ENCODE peak calls at places on chromosomes 6 and 20, in six cellular contexts. One of them, this sample, is unnamed. For H3K4me1 and H3K9me3, the result is how much of the 10 kb centered on the place peaks cover.

GRCh38 chr6:159134701-159135364 is 34.4 kb upstream of the FNDC1 start:
- DNase-seq in fibroblast of lung: peak
- DNase-seq in SK-N-SH: peak
- DNase-seq in colonic mucosa: peak
- DNase-seq in mammary epithelial cell: peak
- DNase-seq in keratinocyte: no peak
- DNase-seq in this sample: peak

GRCh38 chr6:36679043-36679821 is 718 bp downstream of the CDKN1A start:
- DNase-seq in keratinocyte: no peak
- DNase-seq in fibroblast of lung: peak
- DNase-seq in colonic mucosa: peak
- DNase-seq in mammary epithelial cell: peak
- DNase-seq in SK-N-SH: peak
- DNase-seq in this sample: peak

GRCh38 chr6:110098511-110099116 is 80.9 kb downstream of the WASF1 start:
- DNase-seq in keratinocyte: peak
- DNase-seq in mammary epithelial cell: peak
- DNase-seq in SK-N-SH: no peak
- DNase-seq in colonic mucosa: no peak
- DNase-seq in fibroblast of lung: no peak
- DNase-seq in this sample: no peak

GRCh38 chr6:1123406-1123805 is 188.5 kb upstream of the FOXQ1 start:
- DNase-seq in fibroblast of lung: no peak
- DNase-seq in colonic mucosa: no peak
- DNase-seq in mammary epithelial cell: no peak
- DNase-seq in keratinocyte: no peak
- DNase-seq in SK-N-SH: no peak
- DNase-seq in this sample: no peak

GRCh38 chr20:5136096-5136495 is 9.3 kb downstream of the CDS2 start:
- DNase-seq in fibroblast of lung: peak
- DNase-seq in keratinocyte: no peak
- DNase-seq in mammary epithelial cell: no peak
- DNase-seq in colonic mucosa: no peak
- DNase-seq in SK-N-SH: no peak
- DNase-seq in this sample: no peak

GRCh38 chr6:80425089-80425823 is 318.8 kb downstream of the BCKDHB start:
- DNase-seq in SK-N-SH: no peak
- DNase-seq in fibroblast of lung: peak
- DNase-seq in colonic mucosa: no peak
- DNase-seq in mammary epithelial cell: peak
- DNase-seq in keratinocyte: peak
- DNase-seq in this sample: peak

GRCh38 chr20:407097-407952 is 774 bp upstream of the RBCK1 start:
- DNase-seq in keratinocyte: no peak
- DNase-seq in colonic mucosa: peak
- DNase-seq in SK-N-SH: peak
- DNase-seq in mammary epithelial cell: peak
- DNase-seq in fibroblast of lung: peak
- DNase-seq in this sample: peak

GRCh38 chr6:20599302-20600051 is 65.2 kb downstream of the CDKAL1 start:
- DNase-seq in keratinocyte: no peak
- DNase-seq in SK-N-SH: no peak
- DNase-seq in colonic mucosa: no peak
- DNase-seq in mammary epithelial cell: no peak
- DNase-seq in fibroblast of lung: no peak
- DNase-seq in this sample: no peak

GRCh38 chr6:150865406-150866146 is at the start of gene MTHFD1L:
- DNase-seq in SK-N-SH: peak
- DNase-seq in mammary epithelial cell: peak
- DNase-seq in colonic mucosa: peak
- DNase-seq in fibroblast of lung: peak
- DNase-seq in keratinocyte: no peak
- DNase-seq in this sample: peak

GRCh38 chr6:52546192-52546591 is 30.7 kb downstream of the TRAM2 start:
- DNase-seq in SK-N-SH: no peak
- DNase-seq in mammary epithelial cell: no peak
- DNase-seq in colonic mucosa: no peak
- DNase-seq in keratinocyte: no peak
- DNase-seq in fibroblast of lung: no peak
- DNase-seq in this sample: no peak

GRCh38 chr6:2730353-2730752 is 20.4 kb downstream of the MYLK4 start:
- DNase-seq in mammary epithelial cell: no peak
- DNase-seq in SK-N-SH: no peak
- DNase-seq in keratinocyte: no peak
- DNase-seq in colonic mucosa: no peak
- DNase-seq in fibroblast of lung: no peak
- DNase-seq in this sample: no peak

GRCh38 chr6:15642276-15642675 is 20.6 kb downstream of the DTNBP1 start:
- DNase-seq in fibroblast of lung: no peak
- DNase-seq in colonic mucosa: no peak
- DNase-seq in mammary epithelial cell: no peak
- DNase-seq in SK-N-SH: no peak
- DNase-seq in keratinocyte: no peak
- DNase-seq in this sample: no peak

GRCh38 chr6:105215506-105215905 is 35.7 kb upstream of the POPDC3 start:
- DNase-seq in SK-N-SH: no peak
- DNase-seq in keratinocyte: no peak
- DNase-seq in colonic mucosa: no peak
- DNase-seq in mammary epithelial cell: no peak
- DNase-seq in fibroblast of lung: no peak
- DNase-seq in this sample: no peak

GRCh38 chr6:144151010-144151727 is 852 bp downstream of the STX11 start:
- DNase-seq in mammary epithelial cell: peak
- DNase-seq in fibroblast of lung: no peak
- DNase-seq in colonic mucosa: peak
- DNase-seq in keratinocyte: no peak
- DNase-seq in SK-N-SH: no peak
- DNase-seq in this sample: peak

GRCh38 chr6:47512872-47513271 is 35.3 kb downstream of the CD2AP start:
- DNase-seq in mammary epithelial cell: no peak
- DNase-seq in keratinocyte: no peak
- DNase-seq in fibroblast of lung: no peak
- DNase-seq in SK-N-SH: no peak
- DNase-seq in colonic mucosa: no peak
- DNase-seq in this sample: no peak

GRCh38 chr6:7171733-7172132 is 64.0 kb downstream of the RREB1 start:
- DNase-seq in mammary epithelial cell: no peak
- DNase-seq in colonic mucosa: no peak
- DNase-seq in fibroblast of lung: no peak
- DNase-seq in keratinocyte: no peak
- DNase-seq in SK-N-SH: no peak
- DNase-seq in this sample: no peak

GRCh38 chr20:33262658-33263065 is 20.4 kb upstream of the BPIFB1 start:
- DNase-seq in mammary epithelial cell: peak
- DNase-seq in colonic mucosa: no peak
- DNase-seq in keratinocyte: no peak
- DNase-seq in fibroblast of lung: peak
- DNase-seq in SK-N-SH: peak
- DNase-seq in this sample: peak

GRCh38 chr6:46422619-46423018 is 68.6 kb downstream of the RCAN2 start:
- DNase-seq in fibroblast of lung: no peak
- DNase-seq in mammary epithelial cell: no peak
- DNase-seq in keratinocyte: no peak
- DNase-seq in colonic mucosa: no peak
- DNase-seq in SK-N-SH: no peak
- DNase-seq in this sample: no peak

GRCh38 chr6:31122803-31123706 is 2.8 kb upstream of the CDSN start:
- DNase-seq in colonic mucosa: peak
- DNase-seq in mammary epithelial cell: peak
- DNase-seq in fibroblast of lung: peak
- DNase-seq in SK-N-SH: peak
- DNase-seq in keratinocyte: no peak
- DNase-seq in this sample: peak

GRCh38 chr6:41426888-41427641 is 91.7 kb downstream of the NCR2 start:
- DNase-seq in colonic mucosa: no peak
- DNase-seq in keratinocyte: no peak
- DNase-seq in fibroblast of lung: no peak
- DNase-seq in SK-N-SH: no peak
- DNase-seq in mammary epithelial cell: no peak
- DNase-seq in this sample: no peak

GRCh38 chr6:6901205-6901719 is 206.5 kb upstream of the RREB1 start:
- DNase-seq in SK-N-SH: no peak
- DNase-seq in fibroblast of lung: no peak
- DNase-seq in mammary epithelial cell: no peak
- DNase-seq in keratinocyte: no peak
- DNase-seq in colonic mucosa: no peak
- DNase-seq in this sample: no peak

GRCh38 chr20:4699957-4700356 is 21.8 kb upstream of the PRND start:
- DNase-seq in fibroblast of lung: no peak
- DNase-seq in keratinocyte: no peak
- DNase-seq in SK-N-SH: no peak
- DNase-seq in colonic mucosa: no peak
- DNase-seq in mammary epithelial cell: no peak
- DNase-seq in this sample: no peak

GRCh38 chr6:14711056-14711703 is 534.7 kb upstream of the JARID2 start:
- DNase-seq in fibroblast of lung: peak
- DNase-seq in SK-N-SH: peak
- DNase-seq in colonic mucosa: peak
- DNase-seq in keratinocyte: peak
- DNase-seq in mammary epithelial cell: peak
- DNase-seq in this sample: peak

GRCh38 chr6:119758385-119758784 is 408.8 kb upstream of the MAN1A1 start:
- DNase-seq in fibroblast of lung: no peak
- DNase-seq in colonic mucosa: no peak
- DNase-seq in keratinocyte: no peak
- DNase-seq in mammary epithelial cell: no peak
- DNase-seq in SK-N-SH: no peak
- DNase-seq in this sample: no peak

GRCh38 chr6:107819976-107820551 is 4.0 kb downstream of the SCML4 start:
- DNase-seq in mammary epithelial cell: peak
- DNase-seq in SK-N-SH: peak
- DNase-seq in keratinocyte: peak
- DNase-seq in fibroblast of lung: no peak
- DNase-seq in colonic mucosa: no peak
- DNase-seq in this sample: peak

GRCh38 chr6:15023448-15023847 is 222.4 kb upstream of the JARID2 start:
- DNase-seq in colonic mucosa: no peak
- DNase-seq in mammary epithelial cell: peak
- DNase-seq in fibroblast of lung: no peak
- DNase-seq in keratinocyte: no peak
- DNase-seq in SK-N-SH: no peak
- DNase-seq in this sample: no peak

GRCh38 chr20:31608256-31608980 is 3.3 kb downstream of the ID1 start:
- DNase-seq in colonic mucosa: peak
- DNase-seq in mammary epithelial cell: peak
- DNase-seq in SK-N-SH: peak
- DNase-seq in keratinocyte: no peak
- DNase-seq in fibroblast of lung: peak
- DNase-seq in this sample: peak

GRCh38 chr6:168100803-168101095 is 21.7 kb upstream of the FRMD1 start:
- DNase-seq in keratinocyte: no peak
- DNase-seq in fibroblast of lung: no peak
- DNase-seq in mammary epithelial cell: no peak
- DNase-seq in colonic mucosa: no peak
- DNase-seq in SK-N-SH: peak
- DNase-seq in this sample: no peak

GRCh38 chr6:135166515-135166914 is 14.6 kb upstream of the MYB start:
- DNase-seq in colonic mucosa: no peak
- DNase-seq in fibroblast of lung: no peak
- DNase-seq in SK-N-SH: no peak
- DNase-seq in mammary epithelial cell: no peak
- DNase-seq in keratinocyte: no peak
- DNase-seq in this sample: no peak

GRCh38 chr6:39452746-39453145 is 130.2 kb upstream of the KCNK16 start:
- DNase-seq in keratinocyte: no peak
- DNase-seq in colonic mucosa: no peak
- DNase-seq in fibroblast of lung: peak
- DNase-seq in mammary epithelial cell: no peak
- DNase-seq in SK-N-SH: no peak
- DNase-seq in this sample: no peak

GRCh38 chr20:35730583-35731468 is 11.2 kb downstream of the RBM39 start:
- DNase-seq in colonic mucosa: no peak
- DNase-seq in SK-N-SH: no peak
- DNase-seq in keratinocyte: no peak
- DNase-seq in fibroblast of lung: no peak
- DNase-seq in mammary epithelial cell: no peak
- DNase-seq in this sample: no peak
- H3K4me1 ChIP-seq in colonic mucosa: under half
- H3K4me1 ChIP-seq in SK-N-SH: under half
- H3K4me1 ChIP-seq in keratinocyte: under half
- H3K4me1 ChIP-seq in fibroblast of lung: under half
- H3K4me1 ChIP-seq in mammary epithelial cell: under half
- H3K4me1 ChIP-seq in this sample: half or more

GRCh38 chr20:62117362-62117646 is 5.0 kb upstream of the LSM14B start:
- DNase-seq in colonic mucosa: no peak
- DNase-seq in keratinocyte: no peak
- DNase-seq in mammary epithelial cell: no peak
- DNase-seq in SK-N-SH: peak
- DNase-seq in fibroblast of lung: no peak
- DNase-seq in this sample: no peak

GRCh38 chr20:62116558-62117361 is 5.5 kb upstream of the LSM14B start:
- DNase-seq in SK-N-SH: no peak
- DNase-seq in fibroblast of lung: no peak
- DNase-seq in colonic mucosa: no peak
- DNase-seq in keratinocyte: no peak
- DNase-seq in mammary epithelial cell: no peak
- DNase-seq in this sample: no peak

GRCh38 chr20:62117658-62118057 is 4.6 kb upstream of the LSM14B start:
- DNase-seq in colonic mucosa: no peak
- DNase-seq in keratinocyte: no peak
- DNase-seq in SK-N-SH: no peak
- DNase-seq in fibroblast of lung: no peak
- DNase-seq in mammary epithelial cell: no peak
- DNase-seq in this sample: no peak

GRCh38 chr20:62112368-62112767 is 9.9 kb upstream of the LSM14B start:
- DNase-seq in keratinocyte: no peak
- DNase-seq in fibroblast of lung: no peak
- DNase-seq in SK-N-SH: no peak
- DNase-seq in mammary epithelial cell: no peak
- DNase-seq in colonic mucosa: no peak
- DNase-seq in this sample: no peak

GRCh38 chr20:62114894-62115293 is 7.4 kb upstream of the LSM14B start:
- DNase-seq in colonic mucosa: no peak
- DNase-seq in fibroblast of lung: no peak
- DNase-seq in mammary epithelial cell: no peak
- DNase-seq in keratinocyte: no peak
- DNase-seq in SK-N-SH: no peak
- DNase-seq in this sample: no peak
- H3K9me3 ChIP-seq in colonic mucosa: under half
- H3K9me3 ChIP-seq in fibroblast of lung: under half
- H3K9me3 ChIP-seq in mammary epithelial cell: under half
- H3K9me3 ChIP-seq in keratinocyte: under half
- H3K9me3 ChIP-seq in SK-N-SH: under half
- H3K9me3 ChIP-seq in this sample: under half

GRCh38 chr20:49935746-49936152 is 448 bp upstream of the RNF114 start:
- DNase-seq in SK-N-SH: peak
- DNase-seq in keratinocyte: no peak
- DNase-seq in colonic mucosa: no peak
- DNase-seq in mammary epithelial cell: no peak
- DNase-seq in fibroblast of lung: no peak
- DNase-seq in this sample: no peak
- H3K9ac ChIP-seq in SK-N-SH: peak
- H3K9ac ChIP-seq in keratinocyte: no peak
- H3K9ac ChIP-seq in colonic mucosa: peak
- H3K9ac ChIP-seq in mammary epithelial cell: no peak
- H3K9ac ChIP-seq in fibroblast of lung: no peak
- H3K9ac ChIP-seq in this sample: peak

DNA sequence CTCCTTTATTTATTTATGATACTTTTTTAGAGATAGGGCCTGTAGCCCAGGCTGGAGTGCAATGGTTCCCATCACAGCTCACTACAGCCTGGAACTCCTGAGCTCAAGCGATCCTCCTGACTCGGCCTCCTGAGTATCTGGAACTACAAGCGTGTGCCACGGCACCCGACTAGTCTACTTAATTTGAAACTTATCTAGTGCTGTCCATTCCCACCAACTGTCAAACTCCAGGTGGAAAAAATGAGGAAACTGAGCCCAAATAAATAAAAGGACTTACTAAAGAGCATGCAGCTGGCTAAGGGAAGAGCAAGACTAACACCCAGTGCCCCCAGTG is 1.5 kb upstream of the ACSS1 start:
- DNase-seq in SK-N-SH: no peak
- DNase-seq in colonic mucosa: no peak
- DNase-seq in mammary epithelial cell: no peak
- DNase-seq in keratinocyte: no peak
- DNase-seq in fibroblast of lung: no peak
- DNase-seq in this sample: no peak
- H3K4me1 ChIP-seq in SK-N-SH: under half
- H3K4me1 ChIP-seq in colonic mucosa: under half
- H3K4me1 ChIP-seq in mammary epithelial cell: under half
- H3K4me1 ChIP-seq in keratinocyte: under half
- H3K4me1 ChIP-seq in fibroblast of lung: under half
- H3K4me1 ChIP-seq in this sample: under half